ENCODE peak calls at places on chromosomes 11 and 22, in seven cellular contexts. M is iPS-NIHi11; R is ELF-1; Y is stimulated activated CD8-positive, alpha-beta memory T cell treated with anti-CD3 and anti-CD28 coated beads, Interleukin-7, amount 100 ng/mL, for 24 hours; X is stimulated activated naive CD4-positive, alpha-beta T cell; A is activated CD4-positive, alpha-beta memory T cell treated with anti-CD3 and anti-CD28 coated beads, Interleukin-2, amount 10 ng/mL, durations not matched to agents 7 days and 5 days; Z is cardiac septum. H is an unnamed sample.

GRCh38 chr22:28582806-28583205 is 96.8 kb downstream of the TTC28 start:
- DNase-seq in A (no peak), X (no peak), Z (no peak), R (no peak), M (peak; percentile 49), Y (no peak), H (no peak)

GRCh38 chr22:47928626-47929025 is 1166.2 kb downstream of the TBC1D22A start:
- DNase-seq in M (peak; percentile 17), R (no peak), Z (no peak), A (no peak), Y (no peak), X (no peak), H (no peak)

GRCh38 chr22:20988573-20989322 is 6.7 kb downstream of the LZTR1 start:
- DNase-seq in X (no peak), M (no peak), Z (no peak), R (no peak), Y (no peak), A (no peak), H (no peak)

GRCh38 chr11:89175796-89176195 is 1.9 kb upstream of the TYR start:
- DNase-seq in M (peak; percentile 6), R (no peak), Z (no peak), X (no peak), Y (no peak), A (no peak), H (no peak)

GRCh38 chr11:17498058-17498457 is 21.4 kb upstream of the ABCC8 start:
- DNase-seq in X (no peak), M (no peak), R (peak; percentile 18), A (no peak), Z (no peak), Y (no peak), H (no peak)

GRCh38 chr11:108635106-108635505 is 29.8 kb upstream of the DDX10 start:
- DNase-seq in Z (no peak), A (no peak), X (no peak), M (no peak), Y (no peak), R (no peak), H (peak; percentile 58)

GRCh38 chr11:10856689-10857603 is 907 bp downstream of the ZBED5 start:
- DNase-seq in Z (peak; percentile 81), Y (no peak), M (peak; percentile 37), X (no peak), A (no peak), R (no peak), H (peak; percentile 67)

GRCh38 chr11:119989422-119989821 is 148.5 kb downstream of the TRIM29 start:
- DNase-seq in A (no peak), X (no peak), R (no peak), Z (no peak), Y (no peak), M (no peak), H (no peak)

GRCh38 chr22:38715176-38715764 is 9.5 kb downstream of the GTPBP1 start:
- DNase-seq in R (no peak), Y (no peak), X (no peak), M (no peak), Z (peak; percentile 76), A (no peak), H (no peak)

GRCh38 chr11:129280027-129280811 is 88.1 kb upstream of the ARHGAP32 start:
- DNase-seq in Y (no peak), Z (no peak), M (no peak), X (no peak), A (no peak), R (no peak), H (peak; percentile 55)

GRCh38 chr11:33636104-33636503 is 64.5 kb downstream of the C11orf91 start:
- DNase-seq in M (no peak), Z (no peak), X (no peak), A (no peak), Y (no peak), R (no peak), H (no peak)

GRCh38 chr11:69234171-69234570 is 59.8 kb upstream of the MYEOV start:
- DNase-seq in X (no peak), Y (no peak), A (peak; percentile 5), M (no peak), R (no peak), Z (no peak), H (no peak)

GRCh38 chr11:65488273-65489058 is 10.4 kb upstream of the MALAT1 start:
- DNase-seq in A (no peak), Y (no peak), X (no peak), M (no peak), Z (no peak), R (peak; percentile 77), H (peak; percentile 95)

GRCh38 chr11:73980001-73980960 is 2.4 kb downstream of the UCP2 start:
- DNase-seq in Z (peak; percentile 76), M (no peak), R (no peak), A (peak; percentile 90), Y (no peak), X (peak; percentile 59), H (peak; percentile 53)

GRCh38 chr11:93051181-93051580 is 81.7 kb downstream of the MTNR1B start:
- DNase-seq in Z (no peak), A (no peak), Y (no peak), M (no peak), X (no peak), R (no peak), H (no peak)

GRCh38 chr11:64330888-64331287 is 9.1 kb upstream of the CCDC88B start:
- DNase-seq in R (no peak), X (no peak), Y (no peak), Z (no peak), M (no peak), A (no peak), H (no peak)

GRCh38 chr22:26164174-26164573 is 5.1 kb upstream of the SEZ6L start:
- DNase-seq in Y (no peak), M (no peak), X (no peak), R (no peak), A (no peak), Z (no peak), H (no peak)

GRCh38 chr11:13970986-13971385 is 8.5 kb downstream of the SPON1 start:
- DNase-seq in Z (no peak), R (peak; percentile 33), Y (no peak), A (peak; percentile 22), M (peak; percentile 47), X (no peak), H (peak; percentile 71)

GRCh38 chr11:107689317-107690202 is 22.3 kb downstream of the SLN start:
- DNase-seq in A (peak; percentile 60), R (peak; percentile 55), M (peak; percentile 76), Z (no peak), X (peak; percentile 22), Y (peak; percentile 28), H (peak; percentile 73)

GRCh38 chr22:46617250-46618103 is 2.7 kb upstream of the GRAMD4 start:
- DNase-seq in A (no peak), Y (no peak), R (no peak), M (no peak), X (no peak), Z (no peak), H (no peak)

GRCh38 chr11:65478411-65479183 is 20.2 kb upstream of the MALAT1 start:
- DNase-seq in X (no peak), R (no peak), A (no peak), M (no peak), Y (no peak), Z (no peak), H (peak; percentile 63)

GRCh38 chr11:6418958-6419611 is at the start of gene APBB1:
- DNase-seq in M (peak; percentile 95), X (peak; percentile 72), Y (no peak), A (peak; percentile 78), Z (no peak), R (peak; percentile 57), H (no peak)

GRCh38 chr11:11149671-11150459 is 203.2 kb downstream of the CSNK2A3 start:
- DNase-seq in R (no peak), A (peak; percentile 51), M (no peak), X (peak; percentile 75), Y (no peak), Z (no peak), H (no peak)

GRCh38 chr22:32206774-32207758 is 2.2 kb upstream of the RFPL2 start:
- DNase-seq in Z (peak; percentile 64), X (no peak), M (peak; percentile 67), Y (no peak), A (peak; percentile 65), R (peak; percentile 48), H (peak; percentile 71)

GRCh38 chr11:8719260-8720190 is 36.9 kb downstream of the RPL27A start:
- DNase-seq in A (no peak), Z (no peak), M (no peak), R (peak; percentile 67), Y (no peak), X (no peak), H (peak; percentile 96)

GRCh38 chr11:70595016-70595415 is 196.7 kb downstream of the CTTN start:
- DNase-seq in Y (no peak), M (no peak), Z (no peak), A (no peak), R (no peak), X (no peak), H (no peak)

GRCh38 chr11:56783448-56784041 is 35.0 kb upstream of the OR9G4 start:
- DNase-seq in Y (no peak), A (no peak), R (no peak), X (no peak), Z (no peak), M (peak; percentile 55), H (no peak)

GRCh38 chr22:35649636-35650250 is 1.5 kb downstream of the APOL6 start:
- DNase-seq in A (no peak), M (no peak), Y (no peak), R (no peak), Z (peak; percentile 10), X (no peak), H (no peak)

GRCh38 chr11:36672815-36673450 is 74.9 kb upstream of the RAG2 start:
- DNase-seq in R (no peak), A (no peak), M (peak; percentile 31), X (no peak), Z (no peak), Y (no peak), H (no peak)

GRCh38 chr11:89667001-89667400 is 43.1 kb upstream of the TRIM77 start:
- DNase-seq in Z (no peak), M (no peak), X (no peak), R (no peak), Y (no peak), A (no peak), H (no peak)

GRCh38 chr22:31039393-31039792 is 41.7 kb upstream of the SMTN start:
- DNase-seq in A (no peak), M (no peak), Z (peak; percentile 54), Y (no peak), R (no peak), X (no peak), H (no peak)

GRCh38 chr11:2931416-2931746 is 2.2 kb upstream of the PHLDA2 start:
- DNase-seq in Z (no peak), X (no peak), M (no peak), Y (no peak), A (no peak), R (no peak), H (no peak)

GRCh38 chr11:33310720-33311500 is 53.7 kb downstream of the HIPK3 start:
- DNase-seq in R (peak; percentile 91), Z (no peak), X (no peak), A (no peak), M (peak; percentile 28), Y (no peak), H (peak; percentile 91)

GRCh38 chr11:2320591-2321310 is 18.9 kb downstream of the TSPAN32 start:
- DNase-seq in A (peak; percentile 13), Y (no peak), X (no peak), R (no peak), Z (peak; percentile 60), M (no peak), H (no peak)

GRCh38 chr22:38086942-38087341 is 3.0 kb upstream of the SLC16A8 start:
- DNase-seq in M (no peak), X (no peak), Z (no peak), R (no peak), Y (no peak), A (no peak), H (no peak)

GRCh38 chr22:41600976-41601375 is 11.3 kb upstream of the PMM1 start:
- DNase-seq in X (no peak), R (no peak), A (no peak), M (no peak), Z (no peak), Y (no peak), H (no peak)

GRCh38 chr11:68956547-68957254 is 24.1 kb downstream of the MRGPRD start:
- DNase-seq in M (peak; percentile 9), Z (no peak), R (no peak), Y (no peak), X (no peak), A (no peak), H (no peak)